ENCODE peak calls at places on chromosomes 3 and 15, in nine cellular contexts. I is body of pancreas; X is GM03348; V is posterior cingulate gyrus; C is CD4-positive, alpha-beta T cell; N is mesendoderm; B is Kasumi-1; T is activated T-cell treated with anti-CD3 and anti-CD28 coated beads, Interleukin-2, amount 50 U/mL, for 48 hours; O is HS-5. U is an unnamed sample.

GRCh38 chr3:121705541-121705940 is 44.0 kb downstream of the GOLGB1 start:
- DNase-seq in N (no peak), O (no peak), X (no peak), C (no peak), V (no peak), I (no peak), B (no peak), T (no peak), U (no peak)

GRCh38 chr3:59321881-59322540 is 272.2 kb upstream of the CFAP20DC start:
- DNase-seq in O (no peak), X (no peak), B (no peak), N (no peak), C (no peak), T (no peak), V (no peak), I (no peak), U (no peak)

GRCh38 chr3:48633743-48634142 is 1.5 kb downstream of the SLC26A6 start:
- DNase-seq in I (no peak), C (no peak), O (no peak), N (no peak), T (no peak), B (no peak), X (no peak), V (no peak), U (no peak)

GRCh38 chr3:63354160-63354559 is 76.1 kb downstream of the SYNPR start:
- DNase-seq in O (no peak), C (no peak), B (no peak), X (no peak), N (no peak), V (no peak), I (no peak), T (no peak), U (no peak)

GRCh38 chr3:10551821-10552630 is 46.6 kb upstream of the ATP2B2 start:
- DNase-seq in X (peak; percentile 31), T (peak; percentile 93), C (peak; percentile 63), B (peak; percentile 68), V (peak; percentile 75), I (no peak), N (no peak), O (no peak), U (peak; percentile 63)

GRCh38 chr3:134197681-134198261 is 52.9 kb downstream of the RYK start:
- DNase-seq in X (peak; percentile 82), C (no peak), I (no peak), N (peak; percentile 76), O (peak; percentile 41), V (no peak), T (no peak), B (peak; percentile 74), U (no peak)

GRCh38 chr3:190217081-190217480 is 96.4 kb upstream of the P3H2 start:
- DNase-seq in B (peak; percentile 4), O (peak; percentile 67), X (no peak), T (no peak), N (no peak), C (no peak), I (no peak), V (no peak), U (no peak)

GRCh38 chr15:61099030-61099800 is 129.9 kb downstream of the RORA start:
- DNase-seq in I (no peak), V (no peak), B (no peak), C (no peak), X (peak; percentile 57), O (peak; percentile 45), N (no peak), T (no peak), U (no peak)

GRCh38 chr15:91124155-91124554 is 24.1 kb downstream of the SV2B start:
- DNase-seq in C (no peak), T (no peak), N (no peak), O (no peak), B (no peak), I (no peak), V (peak; percentile 28), X (no peak), U (no peak)

GRCh38 chr3:115922681-115923347 is 299.5 kb downstream of the GAP43 start:
- DNase-seq in O (no peak), T (no peak), I (no peak), C (no peak), X (peak; percentile 53), V (no peak), B (peak; percentile 39), N (peak; percentile 70), U (no peak)

GRCh38 chr3:111547645-111548044 is 5.6 kb downstream of the CD96 start:
- DNase-seq in V (no peak), B (peak; percentile 80), O (no peak), X (no peak), T (peak; percentile 58), I (no peak), C (peak; percentile 31), N (no peak), U (no peak)

GRCh38 chr3:20108869-20109268 is 68.6 kb downstream of the KAT2B start:
- DNase-seq in C (no peak), X (no peak), T (no peak), O (no peak), N (no peak), V (no peak), B (no peak), I (no peak), U (no peak)

GRCh38 chr3:126970101-126970500 is 12.8 kb upstream of the PLXNA1 start:
- DNase-seq in B (no peak), I (no peak), O (no peak), T (no peak), X (no peak), C (no peak), V (no peak), N (no peak), U (no peak)

GRCh38 chr3:152444029-152444641 is 175.4 kb downstream of the MBNL1 start:
- DNase-seq in I (no peak), X (peak; percentile 43), O (peak; percentile 34), V (no peak), C (no peak), B (peak; percentile 75), T (no peak), N (peak; percentile 59), U (no peak)

GRCh38 chr15:40762919-40763800 is 708 bp upstream of the GCHFR start:
- DNase-seq in T (peak; percentile 68), B (no peak), V (no peak), C (peak; percentile 22), O (no peak), I (peak; percentile 83), X (peak; percentile 47), N (peak; percentile 60), U (peak; percentile 89)

GRCh38 chr15:66951976-66952375 is 113.4 kb upstream of the SMAD3 start:
- DNase-seq in B (peak; percentile 17), C (no peak), T (no peak), X (no peak), O (no peak), I (no peak), N (no peak), V (no peak), U (no peak)

GRCh38 chr3:61081554-61081953 is 169.7 kb downstream of the FHIT start:
- DNase-seq in N (no peak), C (no peak), O (no peak), I (no peak), T (no peak), B (no peak), X (no peak), V (no peak), U (no peak)

GRCh38 chr15:93467327-93467726 is 378.3 kb upstream of the RGMA start:
- DNase-seq in X (no peak), I (no peak), O (no peak), T (no peak), V (peak; percentile 55), N (peak; percentile 10), C (no peak), B (no peak), U (peak; percentile 95)

GRCh38 chr3:12345584-12346494 is 57.0 kb downstream of the PPARG start:
- DNase-seq in O (no peak), N (no peak), V (no peak), X (no peak), B (no peak), T (peak; percentile 21), I (no peak), C (no peak), U (no peak)

GRCh38 chr3:115814778-115815380 is 191.6 kb downstream of the GAP43 start:
- DNase-seq in V (peak; percentile 89), X (peak; percentile 70), O (peak; percentile 43), T (peak; percentile 79), I (peak; percentile 84), B (peak; percentile 54), N (peak; percentile 83), C (peak; percentile 55), U (peak; percentile 83)

GRCh38 chr15:22889146-22889818 is 50.8 kb downstream of the NIPA2 start:
- DNase-seq in I (no peak), C (no peak), B (no peak), V (no peak), N (no peak), O (no peak), X (no peak), T (no peak), U (no peak)

GRCh38 chr15:96064351-96064756 is 266.1 kb upstream of the NR2F2 start:
- DNase-seq in N (peak; percentile 71), V (no peak), T (no peak), B (no peak), C (no peak), X (no peak), O (no peak), I (no peak), U (no peak)

GRCh38 chr15:78808550-78808949 is 2.7 kb downstream of the ADAMTS7 start:
- DNase-seq in V (no peak), N (peak; percentile 78), X (no peak), T (peak; percentile 52), I (no peak), C (no peak), B (peak; percentile 78), O (no peak), U (no peak)

GRCh38 chr15:41892621-41893421 is 1.0 kb downstream of the SPTBN5 start:
- DNase-seq in B (no peak), I (peak; percentile 91), T (peak; percentile 55), C (peak; percentile 34), N (no peak), X (no peak), O (no peak), V (no peak), U (no peak)

GRCh38 chr15:62979252-62979651 is 63.3 kb upstream of the TPM1 start:
- DNase-seq in B (no peak), I (no peak), V (no peak), N (no peak), O (peak; percentile 11), T (no peak), C (no peak), X (no peak), U (no peak)

GRCh38 chr3:105516972-105517371 is 150.3 kb downstream of the ALCAM start:
- DNase-seq in I (no peak), O (no peak), C (no peak), N (peak; percentile 63), B (no peak), T (no peak), V (no peak), X (no peak), U (no peak)

GRCh38 chr3:49844464-49845183 is 11.7 kb downstream of the TRAIP start:
- DNase-seq in I (no peak), T (no peak), B (no peak), X (no peak), V (no peak), O (no peak), N (no peak), C (no peak), U (no peak)

GRCh38 chr3:133663569-133664313 is 2.0 kb upstream of the TOPBP1 start:
- DNase-seq in X (peak; percentile 54), O (peak; percentile 16), C (no peak), V (no peak), B (peak; percentile 91), I (no peak), T (peak; percentile 49), N (peak; percentile 88), U (no peak)

GRCh38 chr3:10941972-10942371 is 50.6 kb upstream of the SLC6A1 start:
- DNase-seq in C (no peak), T (peak; percentile 57), X (no peak), O (no peak), V (no peak), N (peak; percentile 42), I (no peak), B (peak; percentile 5), U (no peak)

GRCh38 chr15:62972814-62973213 is 69.7 kb upstream of the TPM1 start:
- DNase-seq in C (no peak), X (no peak), O (no peak), I (no peak), B (no peak), N (no peak), V (no peak), T (no peak), U (no peak)

GRCh38 chr15:80694624-80695098 is 449 bp upstream of the ABHD17C start:
- DNase-seq in C (peak; percentile 2), V (no peak), I (peak; percentile 47), T (peak; percentile 39), X (peak; percentile 55), B (peak; percentile 36), N (peak; percentile 25), O (no peak), U (no peak)